ENCODE peak calls at places on chromosomes 3 and 15, in five cellular contexts. K, J, H, X and W are unnamed samples.

GRCh38 chr15:61159901-61160300 is 69.2 kb downstream of the RORA start:
- DNase-seq in J (no peak), X (no peak), K (no peak), H (no peak), W (no peak)

GRCh38 chr3:73110530-73110929 is 49.1 kb downstream of the EBLN2 start:
- DNase-seq in J (no peak), X (no peak), H (no peak), K (no peak), W (no peak)

GRCh38 chr15:57036352-57036751 is 117.9 kb downstream of the TCF12 start:
- DNase-seq in J (no peak), K (no peak), H (no peak), X (no peak), W (no peak)

GRCh38 chr3:134364061-134364935 is 9.9 kb downstream of the AMOTL2 start:
- DNase-seq in J (peak; percentile 52), H (peak; percentile 92), X (no peak), K (no peak), W (peak; percentile 69)

GRCh38 chr15:45481151-45481550 is 41.4 kb downstream of the SLC30A4 start:
- DNase-seq in K (no peak), J (no peak), H (no peak), X (no peak), W (no peak)

GRCh38 chr15:41347236-41347635 is 14.6 kb downstream of the NUSAP1 start:
- DNase-seq in K (no peak), J (no peak), X (no peak), H (no peak), W (no peak)

GRCh38 chr3:23567917-23568316 is 237.8 kb upstream of the UBE2E1 start:
- DNase-seq in K (no peak), H (no peak), J (no peak), X (no peak), W (no peak)

GRCh38 chr15:74815121-74815933 is 2.7 kb downstream of the LMAN1L start:
- DNase-seq in X (no peak), H (peak; percentile 53), J (no peak), K (no peak), W (no peak)

GRCh38 chr15:64090527-64090926 is 3.1 kb downstream of the CIAO2A start:
- DNase-seq in X (no peak), J (no peak), K (no peak), H (no peak), W (no peak)

GRCh38 chr3:41137686-41138111 is 61.6 kb upstream of the CTNNB1 start:
- DNase-seq in K (no peak), H (no peak), X (no peak), J (no peak), W (no peak)

GRCh38 chr3:103499132-103499885 is 1064.5 kb downstream of the ZPLD1 start:
- DNase-seq in K (no peak), X (no peak), H (no peak), J (no peak), W (no peak)

GRCh38 chr3:111749171-111750170 is 109.6 kb upstream of the PHLDB2 start:
- DNase-seq in K (no peak), H (no peak), X (no peak), J (no peak), W (no peak)

GRCh38 chr3:47578691-47579632 is at the start of gene CSPG5:
- DNase-seq in H (peak; percentile 85), J (peak; percentile 81), K (no peak), X (no peak), W (peak; percentile 64)

GRCh38 chr15:51024735-51025453 is 69.8 kb downstream of the TNFAIP8L3 start:
- DNase-seq in H (no peak), X (no peak), J (no peak), K (no peak), W (no peak)

GRCh38 chr3:128270559-128271492 is 117.5 kb downstream of the EEFSEC start:
- DNase-seq in X (no peak), H (peak; percentile 51), K (no peak), J (no peak), W (no peak)

GRCh38 chr3:63245842-63246241 is 32.3 kb upstream of the SYNPR start:
- DNase-seq in J (no peak), X (no peak), H (no peak), K (no peak), W (no peak)

GRCh38 chr3:194586839-194587238 is 46.4 kb downstream of the TMEM44 start:
- DNase-seq in H (no peak), X (no peak), J (no peak), K (no peak), W (no peak)

GRCh38 chr3:176514297-176514696 is 683.0 kb downstream of the TBL1XR1 start:
- DNase-seq in X (no peak), K (peak; percentile 64), H (no peak), J (peak; percentile 79), W (peak; percentile 75)

GRCh38 chr3:163056874-163057497 is 1560.4 kb downstream of the OTOL1 start:
- DNase-seq in X (no peak), J (peak; percentile 29), K (peak; percentile 41), H (peak; percentile 47), W (peak; percentile 42)

GRCh38 chr15:100307241-100307855 is 34.4 kb downstream of the ADAMTS17 start:
- DNase-seq in J (no peak), K (no peak), X (no peak), H (no peak), W (peak; percentile 35)

GRCh38 chr15:67821784-67822451 is 3.4 kb upstream of the SKOR1 start:
- DNase-seq in X (no peak), K (no peak), H (peak; percentile 74), J (no peak), W (no peak)

GRCh38 chr3:36911990-36912804 is 32.7 kb downstream of the TRANK1 start:
- DNase-seq in H (no peak), K (peak; percentile 10), X (peak; percentile 97), J (no peak), W (no peak)

GRCh38 chr15:70854669-70854976 is 666 bp upstream of the LARP6 start:
- DNase-seq in H (no peak), J (no peak), K (no peak), X (no peak), W (no peak)

GRCh38 chr15:70853270-70853854 is 595 bp downstream of the LARP6 start:
- DNase-seq in K (no peak), H (peak; percentile 79), X (no peak), J (no peak), W (peak; percentile 50)

GRCh38 chr15:70855764-70856163 is 1.8 kb upstream of the LARP6 start:
- DNase-seq in H (no peak), K (no peak), J (no peak), X (peak; percentile 39), W (no peak)

GRCh38 chr15:70852501-70853269 is 1.3 kb downstream of the LARP6 start:
- DNase-seq in H (no peak), X (no peak), K (no peak), J (no peak), W (no peak)

GRCh38 chr15:70853855-70854668 is at the start of gene LARP6:
- DNase-seq in J (no peak), X (no peak), H (peak; percentile 96), K (no peak), W (peak; percentile 76)
- TF ChIP-seq FOXM1 in J (no peak), X (no peak), H (no peak), K (no peak), W (no peak)

GRCh38 chr15:85704021-85704420 is 90.7 kb downstream of the KLHL25 start:
- DNase-seq in X (no peak), K (no peak), H (no peak), J (no peak), W (no peak)

GRCh38 chr15:85700767-85701166 is 94.0 kb downstream of the KLHL25 start:
- DNase-seq in H (no peak), J (no peak), K (no peak), X (no peak), W (no peak)

GRCh38 chr15:85706779-85707518 is 87.8 kb downstream of the KLHL25 start:
- DNase-seq in X (peak; percentile 90), J (no peak), H (no peak), K (no peak), W (no peak)

GRCh38 chr15:85704720-85705119 is 90.0 kb downstream of the KLHL25 start:
- DNase-seq in K (no peak), X (no peak), H (no peak), J (no peak), W (no peak)

DNA sequence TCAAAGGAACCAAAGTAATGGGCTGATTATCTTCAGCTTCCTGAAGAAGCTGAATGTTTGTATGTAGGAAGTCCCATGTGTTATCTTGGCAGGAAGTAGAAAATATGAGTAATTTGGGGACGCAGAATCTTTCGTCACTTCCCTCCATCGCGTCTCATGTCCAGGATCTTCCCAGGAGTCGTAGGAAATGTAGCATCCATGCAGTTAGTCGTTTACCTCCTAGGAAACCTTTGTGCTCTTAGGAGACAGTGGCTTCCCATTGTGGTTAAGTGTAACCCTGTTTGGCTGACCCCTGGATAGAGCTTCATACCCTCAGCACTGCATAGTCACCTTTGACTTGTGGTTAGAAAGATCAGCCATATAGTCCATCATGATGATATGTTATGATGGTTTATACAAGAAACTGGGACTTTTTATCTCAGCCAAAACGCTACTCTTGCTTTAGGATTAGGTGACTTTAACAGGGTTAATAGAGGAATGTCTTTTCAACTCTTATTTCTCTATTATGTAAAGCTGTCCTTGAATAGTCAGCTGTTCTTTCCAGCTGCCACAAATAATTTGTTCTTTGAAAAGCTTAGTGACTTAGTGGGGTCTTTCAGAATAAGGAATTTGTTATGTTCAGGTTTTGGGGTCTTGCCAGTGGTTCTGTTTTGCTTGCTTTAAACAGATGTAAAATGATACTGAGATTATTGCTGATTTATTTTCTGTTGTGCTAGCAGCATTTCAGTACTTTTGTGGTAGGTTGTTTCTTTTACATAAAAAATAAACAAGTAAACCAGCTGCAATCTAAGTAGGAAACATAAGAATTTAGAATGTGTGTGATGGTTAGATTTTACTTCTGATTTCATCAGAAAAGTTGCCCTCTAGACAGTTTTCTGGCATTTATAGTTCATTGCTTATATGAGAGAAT is 92.1 kb downstream of the KLHL25 start:
- DNase-seq in J (no peak), X (no peak), H (no peak), K (no peak), W (no peak)
- TF ChIP-seq FOXM1 in J (no peak), X (no peak), H (no peak), K (no peak), W (no peak)

GRCh38 chr3:171977426-171977825 is 62.0 kb upstream of the FNDC3B start:
- DNase-seq in X (no peak), J (no peak), H (no peak), K (no peak), W (no peak)

GRCh38 chr3:171977860-171978259 is 61.5 kb upstream of the FNDC3B start:
- DNase-seq in X (no peak), K (no peak), J (no peak), H (no peak), W (no peak)

GRCh38 chr3:171976526-171976925 is 62.9 kb upstream of the FNDC3B start:
- DNase-seq in J (no peak), X (no peak), K (no peak), H (no peak), W (no peak)

GRCh38 chr3:171972965-171973364 is 66.4 kb upstream of the FNDC3B start:
- DNase-seq in J (no peak), H (no peak), X (no peak), K (no peak), W (no peak)

GRCh38 chr3:171974986-171975837 is 64.2 kb upstream of the FNDC3B start:
- DNase-seq in H (no peak), J (no peak), X (no peak), K (no peak), W (no peak)
- TF ChIP-seq FOXM1 in H (no peak), J (no peak), X (no peak), K (no peak), W (no peak)

DNA sequence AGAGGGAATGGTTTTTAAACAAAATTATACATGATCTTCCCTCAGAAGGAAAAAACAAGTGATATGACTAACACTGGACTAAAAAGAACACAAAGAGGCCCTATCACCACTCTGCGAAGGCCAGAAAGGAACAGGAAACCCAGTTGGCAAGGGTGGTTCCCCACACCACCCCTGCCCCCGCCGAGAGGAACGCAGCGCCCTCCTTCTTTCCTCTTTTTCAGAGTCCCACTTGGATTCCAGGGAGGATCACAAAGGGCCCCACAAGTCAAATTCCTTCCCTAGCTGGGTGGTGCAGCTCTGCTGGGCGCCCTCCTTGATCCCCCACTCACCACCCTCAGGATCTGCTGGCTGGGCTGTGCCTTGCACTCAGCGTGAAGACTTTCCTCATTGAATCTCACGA is 29.8 kb downstream of the PLA1A start:
- DNase-seq in J (no peak), K (no peak), X (peak; percentile 34), H (no peak), W (no peak)
- TF ChIP-seq FOXM1 in J (no peak), K (no peak), X (no peak), H (no peak), W (no peak)